ENCODE peak calls at places on chromosomes 5 and 9, in six cellular contexts. O, H, S, N, K and V are unnamed samples.
A peak's percentile ranks its signal among the peaks of the same experiment; 100 is the strongest.

GRCh38 chr5:75729321-75729720 is 12.1 kb upstream of the POC5 start:
- DNase-seq in H (no peak), S (no peak), K (no peak), N (no peak), O (no peak), V (no peak)

GRCh38 chr5:157252741-157253465 is 13.0 kb upstream of the CYFIP2 start:
- DNase-seq in H (no peak), S (peak; percentile 73), O (no peak), N (no peak), K (no peak), V (no peak)

GRCh38 chr9:137463194-137463930 is 4.2 kb upstream of the NSMF start:
- DNase-seq in S (no peak), N (no peak), H (no peak), O (no peak), K (no peak), V (no peak)

GRCh38 chr5:66615136-66615535 is 18.9 kb downstream of the MAST4 start:
- DNase-seq in N (no peak), O (no peak), H (no peak), K (no peak), S (no peak), V (no peak)

GRCh38 chr9:134422301-134422700 is 96.0 kb downstream of the RXRA start:
- DNase-seq in N (no peak), H (no peak), K (no peak), O (peak; percentile 46), S (no peak), V (no peak)

GRCh38 chr5:1562599-1562998 is 38.8 kb upstream of the LPCAT1 start:
- DNase-seq in H (no peak), N (no peak), S (no peak), K (no peak), O (no peak), V (no peak)

GRCh38 chr5:62043289-62044274 is 262.4 kb upstream of the KIF2A start:
- DNase-seq in K (no peak), S (no peak), N (no peak), H (no peak), O (peak; percentile 82), V (no peak)

GRCh38 chr9:36625006-36625600 is 52.4 kb downstream of the MELK start:
- DNase-seq in K (no peak), S (no peak), N (peak; percentile 51), H (no peak), O (no peak), V (peak; percentile 37)

GRCh38 chr9:121698627-121699270 is 47.3 kb downstream of the DAB2IP start:
- DNase-seq in S (no peak), H (no peak), O (peak; percentile 78), N (no peak), K (no peak), V (peak; percentile 32)

GRCh38 chr9:136621019-136621733 is 41.5 kb upstream of the EGFL7 start:
- DNase-seq in H (no peak), S (no peak), O (no peak), N (no peak), K (no peak), V (no peak)

GRCh38 chr5:14268236-14268701 is 125.1 kb downstream of the TRIO start:
- DNase-seq in H (peak; percentile 93), N (no peak), K (no peak), O (no peak), S (no peak), V (no peak)

GRCh38 chr5:94524841-94525697 is 93.3 kb downstream of the KIAA0825 start:
- DNase-seq in N (no peak), H (peak; percentile 65), K (no peak), S (peak; percentile 22), O (peak; percentile 75), V (no peak)

GRCh38 chr9:88852794-88853193 is 138.5 kb upstream of the S1PR3 start:
- DNase-seq in N (no peak), S (no peak), H (peak; percentile 64), O (peak; percentile 25), K (no peak), V (no peak)

GRCh38 chr9:36840895-36841536 is 193.1 kb downstream of the PAX5 start:
- DNase-seq in O (no peak), K (no peak), H (no peak), S (no peak), N (no peak), V (no peak)

GRCh38 chr9:77899679-77900354 is 131.8 kb downstream of the GNAQ start:
- DNase-seq in H (no peak), S (no peak), O (no peak), K (no peak), N (no peak), V (no peak)

GRCh38 chr9:19643875-19644274 is 145.0 kb downstream of the SLC24A2 start:
- DNase-seq in N (no peak), K (no peak), H (no peak), S (no peak), O (no peak), V (no peak)

GRCh38 chr9:32431940-32432555 is 47.6 kb downstream of the ACO1 start:
- DNase-seq in H (peak; percentile 8), N (no peak), S (no peak), O (peak; percentile 60), K (peak; percentile 21), V (no peak)

GRCh38 chr9:133583586-133583985 is 25.6 kb downstream of the FAM163B start:
- DNase-seq in H (no peak), O (no peak), K (no peak), S (no peak), N (no peak), V (no peak)

GRCh38 chr9:97632406-97632991 is 669 bp downstream of the TSTD2 start:
- DNase-seq in N (no peak), K (no peak), H (no peak), S (peak; percentile 2), O (peak; percentile 82), V (peak; percentile 34)

GRCh38 chr9:37966443-37967271 is 62.7 kb upstream of the SLC25A51 start:
- DNase-seq in K (no peak), N (no peak), H (no peak), O (no peak), S (no peak), V (no peak)

GRCh38 chr5:178732281-178732680 is 1.8 kb upstream of the ZNF354A start:
- DNase-seq in S (no peak), K (no peak), O (no peak), H (no peak), N (no peak), V (no peak)

GRCh38 chr9:131461166-131461565 is 41.6 kb upstream of the POMT1 start:
- DNase-seq in N (no peak), O (no peak), S (no peak), K (no peak), H (no peak), V (no peak)

GRCh38 chr9:36341936-36342577 is 58.0 kb downstream of the RNF38 start:
- DNase-seq in O (no peak), N (no peak), S (no peak), K (no peak), H (no peak), V (no peak)

GRCh38 chr5:171863928-171864327 is 78.3 kb downstream of the SMIM23 start:
- DNase-seq in K (no peak), O (no peak), N (no peak), H (no peak), S (no peak), V (no peak)

GRCh38 chr5:14745753-14746152 is 81.2 kb downstream of the OTULIN start:
- DNase-seq in S (no peak), N (no peak), K (no peak), H (no peak), O (no peak), V (no peak)

GRCh38 chr5:67730917-67731474 is 484.6 kb upstream of the PIK3R1 start:
- DNase-seq in O (peak; percentile 7), H (no peak), N (no peak), K (no peak), S (no peak), V (no peak)

GRCh38 chr9:127993721-127994120 is 12.9 kb upstream of the EEIG1 start:
- DNase-seq in H (no peak), S (no peak), O (no peak), K (no peak), N (no peak), V (no peak)

GRCh38 chr9:37903581-37903830 is 421 bp downstream of the SLC25A51 start:
- DNase-seq in K (peak; percentile 44), H (no peak), S (no peak), N (no peak), O (peak; percentile 56), V (no peak)

GRCh38 chr5:144390133-144390532 is 219.5 kb downstream of the KCTD16 start:
- DNase-seq in O (peak; percentile 57), N (no peak), S (no peak), H (no peak), K (no peak), V (no peak)

GRCh38 chr9:123218831-123219230 is 49.6 kb downstream of the STRBP start:
- DNase-seq in O (no peak), K (no peak), H (no peak), S (no peak), N (no peak), V (no peak)

GRCh38 chr9:114271556-114272510 is 51.1 kb upstream of the ORM1 start:
- DNase-seq in N (no peak), K (no peak), H (peak; percentile 55), S (no peak), O (peak; percentile 83), V (peak; percentile 58)

GRCh38 chr5:181282874-181283273 is 21.9 kb upstream of the TRIM52 start:
- DNase-seq in N (no peak), H (no peak), O (no peak), K (no peak), S (no peak), V (no peak)

GRCh38 chr9:124011460-124012301 is at the start of gene LHX2:
- DNase-seq in O (peak; percentile 98), N (peak; percentile 87), K (peak; percentile 42), H (peak; percentile 88), S (no peak), V (peak; percentile 64)